ENCODE peak calls at places on chromosome 15, in four cellular contexts. Q, Y, S and L are unnamed samples.

GRCh38 chr15:31974855-31975421 is 55.4 kb upstream of the CHRNA7 start:
- DNase-seq in Q (peak), Y (no peak), S (peak), L (peak)

GRCh38 chr15:92733934-92734521 is 78.5 kb upstream of the FAM174B start:
- DNase-seq in Q (no peak), Y (no peak), S (peak), L (peak)

GRCh38 chr15:81279621-81280051 is 44.3 kb downstream of the STARD5 start:
- DNase-seq in Q (no peak), Y (no peak), S (no peak), L (no peak)

GRCh38 chr15:74504418-74504817 is 36.6 kb upstream of the ARID3B start:
- DNase-seq in Q (no peak), Y (no peak), S (no peak), L (no peak)

GRCh38 chr15:79601376-79601775 is 169.2 kb downstream of the MINAR1 start:
- DNase-seq in Q (no peak), Y (no peak), S (no peak), L (no peak)

GRCh38 chr15:78925956-78926743 is 18.7 kb downstream of the CTSH start:
- DNase-seq in Q (no peak), Y (no peak), S (no peak), L (no peak)

GRCh38 chr15:99169769-99170311 is 65.0 kb downstream of the SYNM start:
- DNase-seq in Q (peak), Y (no peak), S (peak), L (no peak)

GRCh38 chr15:74327756-74328155 is 39.7 kb downstream of the CYP11A1 start:
- DNase-seq in Q (no peak), Y (no peak), S (no peak), L (no peak)

GRCh38 chr15:92205255-92205739 is 188.4 kb upstream of the ST8SIA2 start:
- DNase-seq in Q (peak), Y (no peak), S (no peak), L (no peak)

GRCh38 chr15:43285609-43286037 is 18.9 kb upstream of the TGM5 start:
- DNase-seq in Q (peak), Y (peak), S (peak), L (peak)

GRCh38 chr15:42156266-42156922 is at the start of gene PLA2G4F:
- DNase-seq in Q (no peak), Y (no peak), S (no peak), L (no peak)

GRCh38 chr15:83320404-83320803 is 35.9 kb upstream of the BNC1 start:
- DNase-seq in Q (no peak), Y (no peak), S (no peak), L (no peak)

GRCh38 chr15:28273468-28273867 is 48.5 kb downstream of the HERC2 start:
- DNase-seq in Q (peak), Y (no peak), S (peak), L (peak)

GRCh38 chr15:90064931-90065681 is 37.2 kb downstream of the IDH2 start:
- DNase-seq in Q (peak), Y (no peak), S (no peak), L (no peak)

GRCh38 chr15:89399390-89400120 is 64.9 kb upstream of the POLG start:
- DNase-seq in Q (peak), Y (no peak), S (no peak), L (peak)

GRCh38 chr15:98878172-98878571 is 129.4 kb downstream of the PGPEP1L start:
- DNase-seq in Q (no peak), Y (no peak), S (peak), L (no peak)

GRCh38 chr15:65576669-65577068 is 34.3 kb downstream of the INTS14 start:
- DNase-seq in Q (no peak), Y (no peak), S (peak), L (no peak)

GRCh38 chr15:60353245-60353940 is 44.4 kb downstream of the ANXA2 start:
- DNase-seq in Q (no peak), Y (no peak), S (no peak), L (no peak)

GRCh38 chr15:66840615-66841014 is 138.6 kb downstream of the SMAD6 start:
- DNase-seq in Q (no peak), Y (no peak), S (no peak), L (no peak)

GRCh38 chr15:50109086-50109987 is 9.7 kb downstream of the ATP8B4 start:
- DNase-seq in Q (no peak), Y (no peak), S (peak), L (no peak)

GRCh38 chr15:94235681-94236080 is 4.3 kb downstream of the MCTP2 start:
- DNase-seq in Q (no peak), Y (no peak), S (no peak), L (no peak)

GRCh38 chr15:28943146-28943545 is 57.4 kb downstream of the APBA2 start:
- DNase-seq in Q (no peak), Y (no peak), S (no peak), L (no peak)

GRCh38 chr15:25251700-25252390 is 187.0 kb downstream of the UBE3A start:
- DNase-seq in Q (no peak), Y (no peak), S (no peak), L (peak)

GRCh38 chr15:62653122-62653521 is 389.4 kb upstream of the TPM1 start:
- DNase-seq in Q (no peak), Y (no peak), S (no peak), L (no peak)

GRCh38 chr15:73809728-73810501 is 56.8 kb upstream of the INSYN1 start:
- DNase-seq in Q (no peak), Y (no peak), S (no peak), L (no peak)

GRCh38 chr15:60004019-60004845 is at the start of gene FOXB1:
- DNase-seq in Q (peak), Y (no peak), S (no peak), L (peak)

GRCh38 chr15:44710236-44711088 is 661 bp downstream of the PATL2 start:
- DNase-seq in Q (no peak), Y (no peak), S (peak), L (no peak)

GRCh38 chr15:66943456-66944095 is 121.8 kb upstream of the SMAD3 start:
- DNase-seq in Q (no peak), Y (no peak), S (no peak), L (no peak)

GRCh38 chr15:58017869-58018268 is 47.6 kb downstream of the ALDH1A2 start:
- DNase-seq in Q (no peak), Y (no peak), S (no peak), L (no peak)

GRCh38 chr15:28111552-28111951 is 12.4 kb upstream of the OCA2 start:
- DNase-seq in Q (no peak), Y (no peak), S (no peak), L (no peak)

GRCh38 chr15:76286231-76286879 is 24.9 kb downstream of the ETFA start:
- DNase-seq in Q (no peak), Y (no peak), S (peak), L (no peak)

GRCh38 chr15:101724675-101725005 is 367 bp upstream of the TARS3 start:
- DNase-seq in Q (no peak), Y (no peak), S (no peak), L (no peak)

GRCh38 chr15:74417230-74417629 is 16.5 kb downstream of the SEMA7A start:
- DNase-seq in Q (no peak), Y (no peak), S (peak), L (peak)

GRCh38 chr15:100762913-100763627 is 116.6 kb upstream of the ALDH1A3 start:
- DNase-seq in Q (no peak), Y (no peak), S (no peak), L (no peak)

GRCh38 chr15:56320316-56320715 is 44.9 kb upstream of the TEX9 start:
- DNase-seq in Q (no peak), Y (no peak), S (no peak), L (no peak)

GRCh38 chr15:25738171-25738792 is 124.8 kb downstream of the ATP10A start:
- DNase-seq in Q (no peak), Y (no peak), S (peak), L (no peak)

GRCh38 chr15:44654858-44655257 is 8.6 kb downstream of the SPG11 start:
- DNase-seq in Q (no peak), Y (peak), S (no peak), L (no peak)

GRCh38 chr15:55742927-55743614 is at the start of gene PRTG:
- DNase-seq in Q (peak), Y (peak), S (peak), L (peak)

GRCh38 chr15:75037685-75038084 is 14.3 kb downstream of the PPCDC start:
- DNase-seq in Q (no peak), Y (no peak), S (no peak), L (no peak)

GRCh38 chr15:70210538-70210937 is 112.8 kb upstream of the TLE3 start:
- DNase-seq in Q (no peak), Y (no peak), S (no peak), L (no peak)
- TF ChIP-seq CTCF in Q (peak), Y (no peak), S (no peak), L (no peak)

DNA sequence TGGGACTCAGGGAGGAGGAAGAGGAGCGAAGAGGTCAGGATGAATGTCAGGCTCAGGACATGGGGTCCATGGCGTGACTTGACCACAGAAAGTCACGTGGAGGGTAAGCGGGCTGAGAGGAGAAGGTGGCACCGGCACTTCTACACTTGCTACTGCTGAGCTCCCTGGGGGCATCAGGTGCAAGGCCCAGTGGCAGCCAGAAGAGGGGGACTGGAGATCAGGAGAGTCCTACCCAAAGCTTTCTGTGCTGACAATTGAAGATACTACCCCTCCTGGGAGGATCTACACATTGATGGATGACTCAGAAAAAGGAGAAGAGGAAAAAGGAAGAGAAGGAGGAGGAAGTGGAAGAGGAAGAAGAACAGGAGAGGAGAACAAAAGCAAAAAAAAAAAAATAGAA is 41.3 kb downstream of the MYO5C start:
- DNase-seq in Q (no peak), Y (no peak), S (no peak), L (no peak)
- TF ChIP-seq CTCF in Q (no peak), Y (no peak), S (no peak), L (no peak)

GRCh38 chr15:48406911-48407310 is 75.7 kb downstream of the DUT start:
- DNase-seq in Q (no peak), Y (no peak), S (no peak), L (no peak)
- TF ChIP-seq CTCF in Q (peak), Y (peak), S (peak), L (peak)

GRCh38 chr15:52791776-52792175 is 1.6 kb upstream of the ONECUT1 start:
- DNase-seq in Q (no peak), Y (no peak), S (no peak), L (no peak)
- TF ChIP-seq CTCF in Q (no peak), Y (no peak), S (no peak), L (no peak)

GRCh38 chr15:46309914-46310313 is 675.1 kb downstream of the SQOR start:
- DNase-seq in Q (peak), Y (no peak), S (no peak), L (no peak)

DNA sequence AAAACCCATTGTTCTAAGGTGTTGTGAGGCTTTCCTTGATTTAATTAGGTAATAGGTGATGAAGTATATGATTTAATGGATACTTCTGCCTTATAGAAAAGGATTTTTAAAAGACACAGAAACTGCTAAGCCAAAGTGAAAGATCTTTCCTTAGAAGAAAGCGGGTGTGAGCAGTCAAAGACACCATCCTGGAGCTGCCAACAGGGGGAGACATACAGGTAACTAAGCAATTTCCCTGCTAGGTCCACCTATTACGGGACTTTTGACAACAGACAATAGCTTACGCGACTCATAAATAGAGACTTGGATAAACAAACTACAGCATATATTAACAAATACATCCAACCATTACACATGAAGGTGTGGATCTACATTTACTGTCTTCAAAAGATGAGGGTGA is 669.5 kb downstream of the SQOR start:
- DNase-seq in Q (peak), Y (no peak), S (no peak), L (peak)
- TF ChIP-seq CTCF in Q (peak), Y (peak), S (peak), L (peak)

GRCh38 chr15:77416954-77417353 is 3.0 kb downstream of the PEAK1 start:
- DNase-seq in Q (no peak), Y (no peak), S (no peak), L (no peak)
- TF ChIP-seq CTCF in Q (no peak), Y (no peak), S (no peak), L (no peak)

GRCh38 chr15:39581501-39582285 is 814 bp downstream of the THBS1 start:
- DNase-seq in Q (peak), Y (peak), S (peak), L (peak)

GRCh38 chr15:39579487-39580116 is 1.3 kb upstream of the THBS1 start:
- DNase-seq in Q (peak), Y (peak), S (peak), L (no peak)

GRCh38 chr15:39580117-39580629 is 706 bp upstream of the THBS1 start:
- DNase-seq in Q (peak), Y (peak), S (peak), L (peak)

GRCh38 chr15:39582286-39582976 is 1.6 kb downstream of the THBS1 start:
- DNase-seq in Q (no peak), Y (peak), S (peak), L (no peak)

DNA sequence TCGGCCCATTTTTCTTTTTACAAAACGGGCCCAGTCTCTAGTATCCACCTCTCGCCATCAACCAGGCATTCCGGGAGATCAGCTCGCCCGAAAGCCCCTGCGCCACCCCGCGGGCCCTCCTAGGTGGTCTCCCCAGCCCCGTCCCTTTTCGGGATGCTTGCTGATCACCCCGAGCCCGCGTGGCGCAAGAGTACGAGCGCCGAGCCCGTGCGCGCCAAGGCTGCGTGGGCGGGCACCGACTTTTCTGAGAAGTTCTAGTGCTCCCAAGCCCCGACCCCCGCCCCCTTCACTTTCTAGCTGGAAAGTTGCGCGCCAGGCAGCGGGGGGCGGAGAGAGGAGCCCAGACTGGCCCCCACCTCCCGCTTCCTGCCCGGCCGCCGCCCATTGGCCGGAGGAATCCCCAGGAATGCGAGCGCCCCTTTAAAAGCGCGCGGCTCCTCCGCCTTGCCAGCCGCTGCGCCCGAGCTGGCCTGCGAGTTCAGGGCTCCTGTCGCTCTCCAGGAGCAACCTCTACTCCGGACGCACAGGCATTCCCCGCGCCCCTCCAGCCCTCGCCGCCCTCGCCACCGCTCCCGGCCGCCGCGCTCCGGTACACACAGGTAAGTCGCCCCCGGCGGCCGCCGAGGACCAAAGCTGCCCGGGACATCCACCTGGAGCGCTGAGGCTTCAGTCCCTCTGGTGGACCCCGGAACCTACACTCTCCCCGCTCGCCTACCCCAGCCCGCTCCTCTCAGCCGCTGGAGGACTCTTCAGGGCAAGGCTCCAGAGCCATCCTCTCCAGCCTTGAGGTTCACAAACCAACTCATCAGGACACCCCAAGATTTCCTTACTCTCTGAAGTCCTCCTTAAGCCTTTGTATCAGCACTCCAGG is at the start of gene THBS1:
- DNase-seq in Q (peak), Y (peak), S (peak), L (peak)
- TF ChIP-seq CTCF in Q (no peak), Y (no peak), S (peak), L (no peak)